ENCODE peak calls at places on chromosomes 11 and 22, in four cellular contexts. D, E, K and G are unnamed samples.

GRCh38 chr11:12216542-12217422 is 106.4 kb downstream of the MICAL2 start:
- DNase-seq in D (no peak), E (peak; percentile 71), K (no peak), G (no peak)

GRCh38 chr11:26571861-26572654 is at the start of gene MUC15:
- DNase-seq in D (no peak), E (no peak), K (no peak), G (no peak)

GRCh38 chr11:22725079-22725478 is 58.7 kb downstream of the GAS2 start:
- DNase-seq in D (no peak), E (no peak), K (no peak), G (no peak)

GRCh38 chr22:45218974-45219373 is 21.7 kb downstream of the KIAA0930 start:
- DNase-seq in D (no peak), E (no peak), K (no peak), G (no peak)

GRCh38 chr11:86775342-86775741 is 25.0 kb upstream of the PRSS23 start:
- DNase-seq in D (no peak), E (no peak), K (no peak), G (no peak)

GRCh38 chr11:6677018-6677417 is 6.1 kb downstream of the MRPL17 start:
- DNase-seq in D (no peak), E (no peak), K (no peak), G (no peak)

GRCh38 chr11:46112961-46113617 is 8.2 kb downstream of the PHF21A start:
- DNase-seq in D (peak; percentile 77), E (no peak), K (no peak), G (no peak)

GRCh38 chr11:132408877-132409276 is 1038.5 kb downstream of the NTM start:
- DNase-seq in D (no peak), E (no peak), K (no peak), G (no peak)

GRCh38 chr11:65826972-65827773 is 6.6 kb upstream of the SNX32 start:
- DNase-seq in D (peak; percentile 95), E (no peak), K (no peak), G (no peak)

GRCh38 chr22:47088480-47089145 is 326.2 kb downstream of the TBC1D22A start:
- DNase-seq in D (no peak), E (no peak), K (no peak), G (no peak)

GRCh38 chr11:118084247-118084646 is 2.5 kb downstream of the SMIM35 start:
- DNase-seq in D (peak; percentile 85), E (no peak), K (no peak), G (no peak)

GRCh38 chr11:67504950-67505561 is at the start of gene PITPNM1:
- DNase-seq in D (peak; percentile 79), E (peak; percentile 94), K (peak; percentile 88), G (peak; percentile 94)

GRCh38 chr22:11066458-11067285 is 4461.3 kb upstream of the OR11H1 start:
- DNase-seq in D (no peak), E (peak; percentile 62), K (no peak), G (peak; percentile 88)

GRCh38 chr11:114705280-114706024 is 27.1 kb downstream of the NXPE2 start:
- DNase-seq in D (no peak), E (peak; percentile 57), K (no peak), G (peak; percentile 75)

GRCh38 chr11:69051381-69052342 is 2.9 kb downstream of the TPCN2 start:
- DNase-seq in D (no peak), E (no peak), K (peak; percentile 9), G (no peak)
- H3K4me3 ChIP-seq in D (no peak overlapping the region), E (no peak overlapping the region), K (no peak overlapping the region), G (peak overlapping the region; percentile 36)

GRCh38 chr11:73078631-73079030 is 63.5 kb downstream of the FCHSD2 start:
- DNase-seq in D (no peak), E (no peak), K (no peak), G (no peak)

GRCh38 chr11:73072935-73073481 is 69.1 kb downstream of the FCHSD2 start:
- DNase-seq in D (peak; percentile 63), E (no peak), K (no peak), G (no peak)

GRCh38 chr11:73077454-73077853 is 64.7 kb downstream of the FCHSD2 start:
- DNase-seq in D (no peak), E (no peak), K (no peak), G (no peak)
- H3K4me3 ChIP-seq in D (no peak overlapping the region), E (no peak overlapping the region), K (no peak overlapping the region), G (no peak overlapping the region)

GRCh38 chr11:112289588-112290461 is 29.2 kb upstream of the PLET1 start:
- DNase-seq in D (peak; percentile 71), E (peak; percentile 94), K (peak; percentile 75), G (peak; percentile 92)
- H3K4me3 ChIP-seq in D (no peak overlapping the region), E (peak overlapping the region; percentile 42), K (peak overlapping the region; percentile 35), G (peak overlapping the region; percentile 25)

GRCh38 chr11:1757861-1758610 is 5.7 kb downstream of the CTSD start:
- DNase-seq in D (peak; percentile 60), E (peak; percentile 69), K (no peak), G (peak; percentile 81)
- H3K4me3 ChIP-seq in D (no peak overlapping the region), E (no peak overlapping the region), K (no peak overlapping the region), G (no peak overlapping the region)

GRCh38 chr11:106021181-106021966 is 666 bp downstream of the MSANTD4 start:
- DNase-seq in D (no peak), E (no peak), K (no peak), G (no peak)

GRCh38 chr11:106012744-106013143 is 9.3 kb downstream of the MSANTD4 start:
- DNase-seq in D (no peak), E (no peak), K (no peak), G (no peak)

GRCh38 chr11:106014035-106014434 is 8.0 kb downstream of the MSANTD4 start:
- DNase-seq in D (no peak), E (no peak), K (no peak), G (no peak)

GRCh38 chr11:106021967-106022794 is at the start of gene MSANTD4:
- DNase-seq in D (peak; percentile 100), E (peak; percentile 99), K (peak; percentile 99), G (peak; percentile 99)

DNA sequence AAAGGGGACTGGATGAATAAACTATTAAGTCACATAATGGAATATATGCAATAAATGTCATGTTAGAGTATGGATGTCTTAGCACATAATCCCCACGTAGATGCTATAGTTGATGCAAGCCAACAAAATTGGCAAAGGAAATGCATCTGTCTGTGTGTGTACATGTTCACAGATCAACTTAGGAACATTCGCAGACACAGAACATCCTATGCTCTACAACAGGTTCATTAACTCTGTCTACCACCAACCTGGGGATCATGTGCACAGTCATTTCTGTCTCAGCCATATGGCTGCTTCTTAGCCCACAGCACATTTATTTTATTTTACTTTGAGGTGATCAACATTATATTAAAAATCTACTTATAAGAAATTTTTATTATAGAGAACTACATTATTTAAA is 5.0 kb downstream of the MSANTD4 start:
- DNase-seq in D (no peak), E (no peak), K (no peak), G (no peak)
- H3K4me3 ChIP-seq in D (no peak overlapping the region), E (no peak overlapping the region), K (no peak overlapping the region), G (no peak overlapping the region)